ENCODE peak calls at places on chromosomes 12 and 14, in ten cellular contexts. O, Z, P, X, M, S, W, J, B and E are unnamed samples.

GRCh38 chr14:75096959-75097358 is 27.5 kb downstream of the ZC2HC1C start:
- DNase-seq in O (no peak), Z (no peak), P (no peak), X (no peak), M (no peak), S (no peak), W (no peak), J (no peak), B (no peak), E (no peak)

GRCh38 chr12:115999582-115999981 is 277.9 kb downstream of the MED13L start:
- DNase-seq in O (no peak), Z (no peak), P (no peak), X (no peak), M (no peak), S (no peak), W (no peak), J (no peak), B (no peak), E (no peak)

GRCh38 chr14:88535149-88535548 is 19.7 kb downstream of the PTPN21 start:
- DNase-seq in O (no peak), Z (no peak), P (no peak), X (peak; percentile 25), M (no peak), S (no peak), W (peak; percentile 34), J (peak; percentile 25), B (no peak), E (no peak)

GRCh38 chr12:77231548-77231947 is 166.2 kb upstream of the E2F7 start:
- DNase-seq in O (no peak), Z (peak; percentile 89), P (no peak), X (peak; percentile 93), M (no peak), S (peak; percentile 11), W (peak; percentile 71), J (no peak), B (no peak), E (peak; percentile 85)

GRCh38 chr12:45989277-45989856 is 1.0 kb downstream of the SCAF11 start:
- DNase-seq in O (no peak), Z (no peak), P (no peak), X (no peak), M (no peak), S (peak; percentile 39), W (no peak), J (no peak), B (peak; percentile 74), E (no peak)

GRCh38 chr12:89343127-89343526 is 9.2 kb downstream of the DUSP6 start:
- DNase-seq in O (no peak), Z (no peak), P (no peak), X (peak; percentile 61), M (no peak), S (no peak), W (no peak), J (no peak), B (no peak), E (no peak)

GRCh38 chr12:67069451-67070306 is 199.5 kb upstream of the CAND1 start:
- DNase-seq in O (peak; percentile 12), Z (no peak), P (peak; percentile 49), X (no peak), M (peak; percentile 11), S (no peak), W (peak; percentile 61), J (peak; percentile 47), B (no peak), E (peak; percentile 68)

GRCh38 chr12:56326533-56326932 is 7.3 kb downstream of the PAN2 start:
- DNase-seq in O (no peak), Z (no peak), P (no peak), X (no peak), M (no peak), S (no peak), W (no peak), J (no peak), B (no peak), E (peak; percentile 22)

GRCh38 chr14:36524874-36525745 is 5.1 kb upstream of the NKX2-1 start:
- DNase-seq in O (no peak), Z (no peak), P (peak; percentile 44), X (no peak), M (no peak), S (no peak), W (peak; percentile 52), J (peak; percentile 81), B (no peak), E (peak; percentile 90)

GRCh38 chr12:108884116-108885012 is 4.5 kb downstream of the DAO start:
- DNase-seq in O (peak; percentile 59), Z (peak; percentile 74), P (peak; percentile 84), X (peak; percentile 4), M (peak; percentile 39), S (peak; percentile 15), W (peak; percentile 69), J (peak; percentile 68), B (no peak), E (peak; percentile 55)

GRCh38 chr12:65509953-65510352 is 231.5 kb downstream of the MSRB3 start:
- DNase-seq in O (no peak), Z (no peak), P (no peak), X (no peak), M (no peak), S (no peak), W (no peak), J (no peak), B (no peak), E (no peak)

GRCh38 chr12:108939594-108939993 is 59.7 kb downstream of the DAO start:
- DNase-seq in O (no peak), Z (peak; percentile 60), P (no peak), X (no peak), M (no peak), S (peak; percentile 5), W (peak; percentile 20), J (peak; percentile 41), B (no peak), E (peak; percentile 36)

GRCh38 chr12:94151577-94151976 is 3.2 kb downstream of the PLXNC1 start:
- DNase-seq in O (no peak), Z (no peak), P (no peak), X (no peak), M (no peak), S (no peak), W (no peak), J (no peak), B (no peak), E (no peak)

GRCh38 chr14:79036506-79036905 is 866.3 kb downstream of the NRXN3 start:
- DNase-seq in O (no peak), Z (peak; percentile 74), P (no peak), X (no peak), M (no peak), S (no peak), W (peak; percentile 78), J (no peak), B (no peak), E (no peak)

GRCh38 chr12:25557830-25558436 is 4.8 kb upstream of the LMNTD1 start:
- DNase-seq in O (no peak), Z (peak; percentile 78), P (peak; percentile 15), X (peak; percentile 48), M (no peak), S (peak; percentile 60), W (peak; percentile 36), J (peak; percentile 11), B (no peak), E (peak; percentile 25)

GRCh38 chr14:26023967-26024366 is 573.9 kb downstream of the NOVA1 start:
- DNase-seq in O (no peak), Z (no peak), P (no peak), X (no peak), M (no peak), S (no peak), W (no peak), J (no peak), B (no peak), E (no peak)

GRCh38 chr12:109131522-109132050 is 15.2 kb downstream of the ACACB start:
- DNase-seq in O (no peak), Z (no peak), P (no peak), X (peak; percentile 60), M (no peak), S (no peak), W (no peak), J (no peak), B (no peak), E (no peak)

GRCh38 chr12:49028666-49029275 is 10.2 kb upstream of the PRKAG1 start:
- DNase-seq in O (no peak), Z (no peak), P (no peak), X (no peak), M (no peak), S (no peak), W (no peak), J (no peak), B (no peak), E (no peak)

GRCh38 chr12:126926023-126926600 is 1340.9 kb upstream of the TMEM132C start:
- DNase-seq in O (no peak), Z (peak; percentile 74), P (no peak), X (no peak), M (no peak), S (no peak), W (no peak), J (no peak), B (no peak), E (no peak)

GRCh38 chr12:44921736-44922135 is 45.6 kb upstream of the NELL2 start:
- DNase-seq in O (no peak), Z (no peak), P (no peak), X (no peak), M (no peak), S (no peak), W (no peak), J (no peak), B (no peak), E (no peak)

GRCh38 chr14:35406811-35407630 is 2.5 kb upstream of the NFKBIA start:
- DNase-seq in O (no peak), Z (peak; percentile 78), P (no peak), X (peak; percentile 74), M (no peak), S (peak; percentile 81), W (peak; percentile 79), J (peak; percentile 62), B (no peak), E (peak; percentile 64)

GRCh38 chr14:62307844-62308243 is 545.6 kb downstream of the SNAPC1 start:
- DNase-seq in O (no peak), Z (no peak), P (no peak), X (no peak), M (no peak), S (no peak), W (no peak), J (no peak), B (no peak), E (no peak)

GRCh38 chr14:93183596-93184317 is 940 bp downstream of the MOAP1 start:
- DNase-seq in O (no peak), Z (no peak), P (no peak), X (no peak), M (no peak), S (no peak), W (no peak), J (no peak), B (no peak), E (no peak)

GRCh38 chr12:118958520-118958919 is 22.8 kb upstream of the SRRM4 start:
- DNase-seq in O (no peak), Z (no peak), P (no peak), X (no peak), M (no peak), S (no peak), W (no peak), J (no peak), B (no peak), E (no peak)

GRCh38 chr12:24903305-24904088 is 45.4 kb downstream of the BCAT1 start:
- DNase-seq in O (no peak), Z (peak; percentile 86), P (peak; percentile 33), X (peak; percentile 23), M (no peak), S (no peak), W (no peak), J (no peak), B (peak; percentile 52), E (no peak)